ENCODE peak calls at places on chromosome 14, in five cellular contexts. One of them, this sample, is unnamed. For H3K27me3, the result is how much of the 10 kb centered on the place peaks cover.

GRCh38 chr14:98959958-98960616 is 311.9 kb downstream of the BCL11B start:
- DNase-seq in IMR-90: no peak
- DNase-seq in HepG2: no peak
- DNase-seq in astrocyte: no peak
- DNase-seq in K562: no peak
- DNase-seq in this sample: peak

GRCh38 chr14:24058260-24058950 is 6.6 kb downstream of the CARMIL3 start:
- DNase-seq in astrocyte: peak
- DNase-seq in HepG2: peak
- DNase-seq in K562: no peak
- DNase-seq in IMR-90: peak
- DNase-seq in this sample: peak

GRCh38 chr14:20624495-20625070 is 16.9 kb downstream of the OR6S1 start:
- DNase-seq in K562: peak
- DNase-seq in HepG2: no peak
- DNase-seq in IMR-90: peak
- DNase-seq in astrocyte: peak
- DNase-seq in this sample: peak

GRCh38 chr14:83777516-83777915 is 1752.4 kb upstream of the FLRT2 start:
- DNase-seq in K562: no peak
- DNase-seq in HepG2: no peak
- DNase-seq in IMR-90: peak
- DNase-seq in astrocyte: no peak
- DNase-seq in this sample: no peak

GRCh38 chr14:102849522-102850379 is 72.5 kb downstream of the TRAF3 start:
- DNase-seq in IMR-90: peak
- DNase-seq in K562: no peak
- DNase-seq in astrocyte: peak
- DNase-seq in HepG2: no peak
- DNase-seq in this sample: no peak

GRCh38 chr14:101215936-101216335 is 312.4 kb upstream of the RTL1 start:
- DNase-seq in HepG2: no peak
- DNase-seq in IMR-90: no peak
- DNase-seq in K562: no peak
- DNase-seq in astrocyte: no peak
- DNase-seq in this sample: no peak

GRCh38 chr14:50320279-50320678 is 8.2 kb downstream of the DMAC2L start:
- DNase-seq in astrocyte: peak
- DNase-seq in HepG2: no peak
- DNase-seq in K562: no peak
- DNase-seq in IMR-90: peak
- DNase-seq in this sample: no peak

GRCh38 chr14:57391609-57392195 is 1.3 kb downstream of the NAA30 start:
- DNase-seq in astrocyte: no peak
- DNase-seq in IMR-90: peak
- DNase-seq in HepG2: no peak
- DNase-seq in K562: no peak
- DNase-seq in this sample: no peak

GRCh38 chr14:24673534-24674203 is 39.7 kb upstream of the GZMB start:
- DNase-seq in HepG2: no peak
- DNase-seq in astrocyte: no peak
- DNase-seq in K562: no peak
- DNase-seq in IMR-90: no peak
- DNase-seq in this sample: peak

GRCh38 chr14:94128216-94128839 is 1.1 kb downstream of the IFI27L2 start:
- DNase-seq in astrocyte: no peak
- DNase-seq in K562: no peak
- DNase-seq in HepG2: no peak
- DNase-seq in IMR-90: no peak
- DNase-seq in this sample: peak

GRCh38 chr14:52023518-52023917 is 34.2 kb downstream of the RTRAF start:
- DNase-seq in HepG2: no peak
- DNase-seq in IMR-90: peak
- DNase-seq in astrocyte: peak
- DNase-seq in K562: no peak
- DNase-seq in this sample: no peak

GRCh38 chr14:96263347-96264199 is 7.6 kb downstream of the BDKRB1 start:
- DNase-seq in astrocyte: no peak
- DNase-seq in IMR-90: peak
- DNase-seq in K562: no peak
- DNase-seq in HepG2: no peak
- DNase-seq in this sample: no peak

GRCh38 chr14:99909500-99910064 is 116.4 kb downstream of the EML1 start:
- DNase-seq in K562: no peak
- DNase-seq in IMR-90: no peak
- DNase-seq in HepG2: no peak
- DNase-seq in astrocyte: no peak
- DNase-seq in this sample: no peak

GRCh38 chr14:77004711-77005460 is 23.6 kb downstream of the IRF2BPL start:
- DNase-seq in HepG2: no peak
- DNase-seq in IMR-90: no peak
- DNase-seq in astrocyte: no peak
- DNase-seq in K562: no peak
- DNase-seq in this sample: peak

GRCh38 chr14:67172520-67172919 is 16.7 kb upstream of the GARIN2 start:
- DNase-seq in IMR-90: no peak
- DNase-seq in astrocyte: no peak
- DNase-seq in HepG2: no peak
- DNase-seq in K562: no peak
- DNase-seq in this sample: no peak

GRCh38 chr14:58362798-58363412 is 32.8 kb upstream of the TOMM20L start:
- DNase-seq in astrocyte: peak
- DNase-seq in HepG2: peak
- DNase-seq in K562: peak
- DNase-seq in IMR-90: peak
- DNase-seq in this sample: no peak

GRCh38 chr14:26128931-26129674 is 468.7 kb downstream of the NOVA1 start:
- DNase-seq in astrocyte: no peak
- DNase-seq in K562: no peak
- DNase-seq in HepG2: no peak
- DNase-seq in IMR-90: no peak
- DNase-seq in this sample: no peak

GRCh38 chr14:65850429-65851145 is 438.1 kb downstream of the FUT8 start:
- DNase-seq in K562: no peak
- DNase-seq in astrocyte: no peak
- DNase-seq in HepG2: no peak
- DNase-seq in IMR-90: no peak
- DNase-seq in this sample: peak

GRCh38 chr14:36513451-36514277 is 6.4 kb downstream of the NKX2-1 start:
- DNase-seq in IMR-90: no peak
- DNase-seq in astrocyte: no peak
- DNase-seq in HepG2: no peak
- DNase-seq in K562: no peak
- DNase-seq in this sample: peak

GRCh38 chr14:104799657-104800599 is 973 bp upstream of the ZBTB42 start:
- DNase-seq in IMR-90: peak
- DNase-seq in astrocyte: peak
- DNase-seq in HepG2: peak
- DNase-seq in K562: peak
- DNase-seq in this sample: peak

GRCh38 chr14:61573748-61574513 is 121.4 kb upstream of the HIF1A start:
- DNase-seq in IMR-90: peak
- DNase-seq in HepG2: no peak
- DNase-seq in astrocyte: peak
- DNase-seq in K562: no peak
- DNase-seq in this sample: peak

GRCh38 chr14:27528328-27528727 is 930.5 kb upstream of the NOVA1 start:
- DNase-seq in astrocyte: peak
- DNase-seq in HepG2: peak
- DNase-seq in IMR-90: no peak
- DNase-seq in K562: no peak
- DNase-seq in this sample: no peak

GRCh38 chr14:85300119-85300518 is 229.8 kb upstream of the FLRT2 start:
- DNase-seq in HepG2: no peak
- DNase-seq in K562: no peak
- DNase-seq in IMR-90: no peak
- DNase-seq in astrocyte: no peak
- DNase-seq in this sample: no peak

GRCh38 chr14:68619805-68620574 is 172.9 kb downstream of the ZFP36L1 start:
- DNase-seq in HepG2: peak
- DNase-seq in K562: peak
- DNase-seq in astrocyte: peak
- DNase-seq in IMR-90: peak
- DNase-seq in this sample: peak

GRCh38 chr14:102029956-102030355 is 56.9 kb downstream of the HSP90AA1 start:
- DNase-seq in K562: no peak
- DNase-seq in HepG2: peak
- DNase-seq in IMR-90: peak
- DNase-seq in astrocyte: peak
- DNase-seq in this sample: no peak

GRCh38 chr14:100640481-100641273 is 53.5 kb upstream of the BEGAIN start:
- DNase-seq in astrocyte: peak
- DNase-seq in IMR-90: peak
- DNase-seq in K562: no peak
- DNase-seq in HepG2: no peak
- DNase-seq in this sample: no peak

GRCh38 chr14:73269729-73270651 is 32.7 kb downstream of the PAPLN start:
- DNase-seq in HepG2: no peak
- DNase-seq in astrocyte: peak
- DNase-seq in K562: no peak
- DNase-seq in IMR-90: peak
- DNase-seq in this sample: peak

GRCh38 chr14:66624319-66624937 is 116.5 kb downstream of the GPHN start:
- DNase-seq in IMR-90: peak
- DNase-seq in HepG2: peak
- DNase-seq in astrocyte: peak
- DNase-seq in K562: peak
- DNase-seq in this sample: peak

GRCh38 chr14:55077155-55077554 is 25.7 kb downstream of the MAPK1IP1L start:
- DNase-seq in IMR-90: no peak
- DNase-seq in astrocyte: no peak
- DNase-seq in K562: no peak
- DNase-seq in HepG2: peak
- DNase-seq in this sample: no peak

GRCh38 chr14:54594531-54594930 is 27.6 kb downstream of the SAMD4A start:
- DNase-seq in IMR-90: no peak
- DNase-seq in HepG2: no peak
- DNase-seq in astrocyte: peak
- DNase-seq in K562: no peak
- DNase-seq in this sample: no peak

GRCh38 chr14:89902876-89903275 is 51.7 kb downstream of the EFCAB11 start:
- DNase-seq in IMR-90: no peak
- DNase-seq in K562: no peak
- DNase-seq in astrocyte: no peak
- DNase-seq in HepG2: no peak
- DNase-seq in this sample: no peak

GRCh38 chr14:47626151-47627035 is 49.0 kb downstream of the MDGA2 start:
- DNase-seq in astrocyte: no peak
- DNase-seq in HepG2: no peak
- DNase-seq in IMR-90: no peak
- DNase-seq in K562: no peak
- DNase-seq in this sample: no peak

GRCh38 chr14:98136019-98136418 is 1136.0 kb downstream of the BCL11B start:
- DNase-seq in HepG2: no peak
- DNase-seq in IMR-90: no peak
- DNase-seq in K562: no peak
- DNase-seq in astrocyte: no peak
- DNase-seq in this sample: peak

GRCh38 chr14:50961606-50962259 is 17.4 kb upstream of the PYGL start:
- DNase-seq in HepG2: no peak
- DNase-seq in K562: no peak
- DNase-seq in IMR-90: peak
- DNase-seq in astrocyte: peak
- DNase-seq in this sample: no peak

DNA sequence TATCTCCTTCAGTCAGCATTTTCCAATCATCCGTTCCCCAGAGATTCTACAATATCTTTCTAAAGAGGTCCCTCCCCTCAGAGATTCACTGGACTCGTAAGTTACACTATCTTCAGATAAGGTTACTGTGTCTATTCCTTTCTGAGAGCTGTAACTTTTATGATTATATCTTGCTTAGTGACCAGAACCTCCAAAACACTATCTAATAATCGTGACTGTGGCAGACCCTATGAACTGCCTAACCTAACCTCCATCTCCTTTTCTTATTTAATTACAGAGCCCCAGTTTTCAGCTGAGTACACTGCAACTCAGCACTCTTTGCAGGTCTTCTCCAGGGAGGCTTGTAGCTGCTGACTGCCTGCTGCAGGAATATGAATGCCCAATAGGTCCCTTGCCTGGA is 38.5 kb upstream of the CHGA start:
- DNase-seq in IMR-90: no peak
- DNase-seq in HepG2: no peak
- DNase-seq in K562: no peak
- DNase-seq in astrocyte: no peak
- DNase-seq in this sample: no peak
- H3K27me3 ChIP-seq in IMR-90: under half
- H3K27me3 ChIP-seq in HepG2: under half
- H3K27me3 ChIP-seq in K562: under half
- H3K27me3 ChIP-seq in astrocyte: under half
- H3K27me3 ChIP-seq in this sample: under half

DNA sequence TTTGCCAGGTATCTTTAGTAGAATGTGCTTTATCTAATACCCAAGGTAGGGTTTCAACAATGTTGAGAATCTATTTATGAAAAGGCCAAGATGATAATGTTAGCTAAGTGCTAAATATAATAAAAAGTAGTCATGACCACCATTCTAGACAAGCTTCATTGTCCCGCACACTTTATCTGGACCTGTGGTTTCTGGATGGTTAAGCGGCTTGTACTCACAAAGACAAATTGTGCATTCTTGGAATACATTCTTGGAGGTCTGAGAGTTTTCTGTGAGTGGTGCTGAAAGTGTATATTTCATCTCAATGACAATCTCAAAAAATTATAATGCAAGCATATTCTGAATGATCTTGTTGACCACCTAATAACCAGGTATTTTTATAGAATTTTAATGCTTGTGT is 646.9 kb downstream of the DIO2 start:
- DNase-seq in K562: no peak
- DNase-seq in astrocyte: peak
- DNase-seq in IMR-90: no peak
- DNase-seq in HepG2: no peak
- DNase-seq in this sample: no peak
- H3K9ac ChIP-seq in K562: no peak
- H3K9ac ChIP-seq in astrocyte: no peak
- H3K9ac ChIP-seq in IMR-90: no peak
- H3K9ac ChIP-seq in HepG2: no peak
- H3K9ac ChIP-seq in this sample: no peak

GRCh38 chr14:59920378-59920683 is 387 bp downstream of the LRRC9 start:
- DNase-seq in K562: no peak
- DNase-seq in IMR-90: no peak
- DNase-seq in astrocyte: no peak
- DNase-seq in HepG2: no peak
- DNase-seq in this sample: no peak
- H3K27me3 ChIP-seq in K562: under half
- H3K27me3 ChIP-seq in IMR-90: under half
- H3K27me3 ChIP-seq in astrocyte: under half
- H3K27me3 ChIP-seq in HepG2: under half
- H3K27me3 ChIP-seq in this sample: under half

DNA sequence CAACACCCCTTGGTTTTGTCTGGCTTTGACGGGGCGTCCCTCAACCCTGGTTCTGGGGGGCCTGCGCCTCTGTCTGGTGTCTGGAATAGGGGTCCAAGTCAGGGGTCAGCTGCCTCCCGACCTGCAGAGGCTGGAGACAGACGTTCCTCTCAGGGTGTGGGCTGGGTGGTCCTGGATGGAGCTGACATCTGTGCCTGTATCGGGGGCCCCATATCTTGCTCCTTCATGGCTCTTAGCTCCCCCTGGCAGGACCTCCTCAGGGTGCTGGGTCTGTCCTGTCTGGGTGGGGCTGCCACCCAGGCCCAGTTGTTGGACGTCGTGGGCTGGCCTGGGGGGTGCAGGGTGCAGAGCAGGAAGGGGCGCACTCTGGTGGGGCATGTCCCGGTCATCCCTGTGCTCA is 374.8 kb downstream of the TMEM121 start:
- DNase-seq in HepG2: no peak
- DNase-seq in K562: peak
- DNase-seq in IMR-90: no peak
- DNase-seq in astrocyte: no peak
- DNase-seq in this sample: no peak
- H3K9ac ChIP-seq in HepG2: no peak
- H3K9ac ChIP-seq in K562: no peak
- H3K9ac ChIP-seq in IMR-90: no peak
- H3K9ac ChIP-seq in astrocyte: no peak
- H3K9ac ChIP-seq in this sample: no peak

This sample was measured in endodermal cell.